ENCODE peak calls at places on chromosomes 5 and 9, in six cellular contexts. H is NK-92 treated with Interleukin-12 subunit alpha and Interleukin-12 subunit beta, amount 100 ng/mL, for 24 hours; Q is AG08396; R is aorta; P is dorsolateral prefrontal cortex; J is cardiac muscle cell. Z is an unnamed sample.

GRCh38 chr5:87129051-87129450 is 138.6 kb upstream of the RASA1 start:
- DNase-seq in J (no peak), Q (no peak), H (no peak), R (no peak), P (no peak), Z (no peak)

GRCh38 chr5:7467179-7467578 is 71.2 kb downstream of the ADCY2 start:
- DNase-seq in R (no peak), Q (no peak), J (no peak), P (no peak), H (no peak), Z (no peak)

GRCh38 chr5:130323804-130324454 is 419.7 kb downstream of the CHSY3 start:
- DNase-seq in Q (no peak), P (no peak), R (no peak), H (no peak), J (no peak), Z (no peak)

GRCh38 chr5:1789838-1790462 is 9.7 kb downstream of the MRPL36 start:
- DNase-seq in Q (peak), H (no peak), P (no peak), J (no peak), R (peak), Z (no peak)

GRCh38 chr5:80414113-80414512 is 6.2 kb downstream of the ZFYVE16 start:
- DNase-seq in Q (peak), J (no peak), H (peak), R (no peak), P (no peak), Z (no peak)

GRCh38 chr5:111779260-111780254 is 22.6 kb upstream of the NREP start:
- DNase-seq in P (no peak), H (no peak), J (no peak), R (no peak), Q (no peak), Z (no peak)

GRCh38 chr5:122907238-122907637 is 61.8 kb downstream of the SNX24 start:
- DNase-seq in J (no peak), R (no peak), P (no peak), H (no peak), Q (no peak), Z (no peak)

GRCh38 chr9:91033802-91034201 is 232.2 kb downstream of the SYK start:
- DNase-seq in J (peak), Q (no peak), R (no peak), H (peak), P (no peak), Z (no peak)

GRCh38 chr5:151648089-151648488 is 38.6 kb downstream of the SPARC start:
- DNase-seq in Q (no peak), J (no peak), P (no peak), R (no peak), H (no peak), Z (no peak)

GRCh38 chr9:109507421-109507838 is 9.3 kb upstream of the PTPN3 start:
- DNase-seq in J (no peak), H (no peak), R (peak), P (no peak), Q (peak), Z (no peak)

GRCh38 chr5:109744261-109744660 is 54.5 kb downstream of the MAN2A1 start:
- DNase-seq in H (no peak), Q (no peak), R (no peak), P (no peak), J (no peak), Z (no peak)

GRCh38 chr5:92599217-92599810 is 981.7 kb downstream of the NR2F1-AS1 start:
- DNase-seq in P (no peak), Q (peak), R (no peak), H (no peak), J (no peak), Z (no peak)

GRCh38 chr5:176528301-176528700 is 8.9 kb downstream of the RNF44 start:
- DNase-seq in P (no peak), R (no peak), H (no peak), Q (no peak), J (no peak), Z (no peak)

GRCh38 chr5:104734046-104734445 is 1171.5 kb upstream of the NUDT12 start:
- DNase-seq in Q (no peak), J (no peak), P (no peak), R (no peak), H (no peak), Z (no peak)

GRCh38 chr9:132583584-132584304 is 1.3 kb downstream of the BARHL1 start:
- DNase-seq in R (no peak), P (no peak), Q (no peak), H (no peak), J (no peak), Z (no peak)

GRCh38 chr5:148539851-148540250 is 114.5 kb downstream of the HTR4 start:
- DNase-seq in H (no peak), J (no peak), P (no peak), R (no peak), Q (no peak), Z (no peak)

GRCh38 chr9:18010492-18010891 is 431.6 kb downstream of the SH3GL2 start:
- DNase-seq in J (no peak), P (no peak), Q (no peak), H (no peak), R (no peak), Z (no peak)

GRCh38 chr5:55593115-55593472 is 58.3 kb upstream of the PLPP1 start:
- DNase-seq in P (no peak), Q (no peak), R (no peak), J (no peak), H (no peak), Z (no peak)

GRCh38 chr5:87411586-87412416 is 929 bp downstream of the CCNH start:
- DNase-seq in H (no peak), P (no peak), J (no peak), R (peak), Q (peak), Z (no peak)

GRCh38 chr9:123329329-123329955 is 26.6 kb upstream of the CRB2 start:
- DNase-seq in R (peak), J (no peak), H (no peak), P (no peak), Q (no peak), Z (no peak)

GRCh38 chr5:146447734-146448380 is 724 bp downstream of the TCERG1 start:
- DNase-seq in R (no peak), Q (peak), P (no peak), J (no peak), H (peak), Z (no peak)

GRCh38 chr5:141858084-141858765 is 20.0 kb downstream of the PCDH1 start:
- DNase-seq in P (no peak), J (no peak), R (no peak), H (no peak), Q (no peak), Z (no peak)

GRCh38 chr9:129006328-129007034 is 21.6 kb downstream of the SH3GLB2 start:
- DNase-seq in Q (peak), R (peak), H (no peak), J (peak), P (peak), Z (peak)

GRCh38 chr5:178114325-178115135 is 1.2 kb downstream of the N4BP3 start:
- DNase-seq in Q (no peak), H (no peak), P (no peak), R (no peak), J (peak), Z (no peak)

GRCh38 chr5:124906339-124907097 is 160.1 kb upstream of the ZNF608 start:
- DNase-seq in P (no peak), H (no peak), J (peak), R (peak), Q (peak), Z (peak)

GRCh38 chr5:179765400-179765799 is 28.4 kb upstream of the LTC4S start:
- DNase-seq in J (no peak), R (peak), P (no peak), H (no peak), Q (peak), Z (no peak)

GRCh38 chr5:141422742-141423291 is 2.0 kb downstream of the PCDHGA11 start:
- DNase-seq in J (no peak), Q (no peak), H (no peak), P (no peak), R (no peak), Z (no peak)

GRCh38 chr9:126157409-126157808 is 169.2 kb upstream of the MVB12B start:
- DNase-seq in Q (no peak), P (no peak), R (no peak), H (no peak), J (no peak), Z (no peak)

GRCh38 chr9:24616858-24617257 is 71.2 kb upstream of the IZUMO3 start:
- DNase-seq in H (no peak), Q (no peak), J (peak), P (no peak), R (no peak), Z (no peak)

GRCh38 chr9:17824191-17824926 is 245.5 kb downstream of the SH3GL2 start:
- DNase-seq in J (peak), R (no peak), H (no peak), Q (no peak), P (no peak), Z (no peak)

GRCh38 chr5:93156566-93156965 is 424.5 kb downstream of the NR2F1-AS1 start:
- DNase-seq in P (no peak), H (no peak), Q (no peak), J (no peak), R (no peak), Z (no peak)

GRCh38 chr5:54988817-54989216 is 3.4 kb upstream of the ESM1 start:
- DNase-seq in J (no peak), P (no peak), Q (no peak), H (no peak), R (no peak), Z (no peak)